ENCODE peak calls at places on chromosome 17, in nine cellular contexts. One of them, this sample, is unnamed. For H3K4me1, the result is how much of the 10 kb centered on the place peaks cover.

GRCh38 chr17:32335647-32336046 is 6.3 kb downstream of the C17orf75 start:
- DNase-seq in GM23248: peak
- DNase-seq in astrocyte: peak
- DNase-seq in A549: no peak
- DNase-seq in right cardiac atrium: no peak
- DNase-seq in adrenal gland: peak
- DNase-seq in left ventricle myocardium inferior: no peak
- DNase-seq in cardiac muscle cell: peak
- DNase-seq in CD4-positive, alpha-beta memory T cell: no peak
- DNase-seq in this sample: no peak

GRCh38 chr17:9484789-9485188 is 90.8 kb downstream of the STX8 start:
- DNase-seq in CD4-positive, alpha-beta memory T cell: no peak
- DNase-seq in right cardiac atrium: no peak
- DNase-seq in astrocyte: peak
- DNase-seq in GM23248: peak
- DNase-seq in cardiac muscle cell: peak
- DNase-seq in adrenal gland: no peak
- DNase-seq in A549: no peak
- DNase-seq in left ventricle myocardium inferior: no peak
- DNase-seq in this sample: no peak

GRCh38 chr17:10069301-10069700 is 129.1 kb downstream of the GAS7 start:
- DNase-seq in GM23248: peak
- DNase-seq in right cardiac atrium: peak
- DNase-seq in cardiac muscle cell: no peak
- DNase-seq in CD4-positive, alpha-beta memory T cell: no peak
- DNase-seq in adrenal gland: no peak
- DNase-seq in A549: no peak
- DNase-seq in astrocyte: no peak
- DNase-seq in left ventricle myocardium inferior: peak
- DNase-seq in this sample: no peak

GRCh38 chr17:8060274-8060673 is 21.4 kb downstream of the ALOX15B start:
- DNase-seq in GM23248: peak
- DNase-seq in cardiac muscle cell: peak
- DNase-seq in adrenal gland: peak
- DNase-seq in A549: peak
- DNase-seq in right cardiac atrium: peak
- DNase-seq in left ventricle myocardium inferior: no peak
- DNase-seq in CD4-positive, alpha-beta memory T cell: peak
- DNase-seq in astrocyte: peak
- DNase-seq in this sample: peak

GRCh38 chr17:7084058-7084457 is 4.0 kb upstream of the CLEC10A start:
- DNase-seq in right cardiac atrium: no peak
- DNase-seq in cardiac muscle cell: peak
- DNase-seq in astrocyte: peak
- DNase-seq in A549: no peak
- DNase-seq in CD4-positive, alpha-beta memory T cell: no peak
- DNase-seq in GM23248: no peak
- DNase-seq in adrenal gland: no peak
- DNase-seq in left ventricle myocardium inferior: no peak
- DNase-seq in this sample: no peak

GRCh38 chr17:37708616-37709212 is 36.1 kb downstream of the HNF1B start:
- DNase-seq in right cardiac atrium: no peak
- DNase-seq in astrocyte: peak
- DNase-seq in A549: peak
- DNase-seq in left ventricle myocardium inferior: no peak
- DNase-seq in cardiac muscle cell: no peak
- DNase-seq in GM23248: peak
- DNase-seq in CD4-positive, alpha-beta memory T cell: no peak
- DNase-seq in adrenal gland: no peak
- DNase-seq in this sample: no peak

GRCh38 chr17:41800601-41801373 is 11.0 kb downstream of the P3H4 start:
- DNase-seq in left ventricle myocardium inferior: no peak
- DNase-seq in adrenal gland: no peak
- DNase-seq in right cardiac atrium: no peak
- DNase-seq in GM23248: peak
- DNase-seq in astrocyte: peak
- DNase-seq in CD4-positive, alpha-beta memory T cell: no peak
- DNase-seq in cardiac muscle cell: peak
- DNase-seq in A549: peak
- DNase-seq in this sample: no peak

GRCh38 chr17:488993-489757 is 136.6 kb upstream of the RPH3AL start:
- DNase-seq in adrenal gland: no peak
- DNase-seq in right cardiac atrium: no peak
- DNase-seq in cardiac muscle cell: peak
- DNase-seq in A549: no peak
- DNase-seq in CD4-positive, alpha-beta memory T cell: peak
- DNase-seq in astrocyte: peak
- DNase-seq in left ventricle myocardium inferior: no peak
- DNase-seq in GM23248: peak
- DNase-seq in this sample: no peak

GRCh38 chr17:78361227-78361683 is 1.4 kb upstream of the SOCS3 start:
- DNase-seq in CD4-positive, alpha-beta memory T cell: no peak
- DNase-seq in cardiac muscle cell: no peak
- DNase-seq in A549: no peak
- DNase-seq in astrocyte: no peak
- DNase-seq in left ventricle myocardium inferior: no peak
- DNase-seq in adrenal gland: no peak
- DNase-seq in right cardiac atrium: peak
- DNase-seq in GM23248: no peak
- DNase-seq in this sample: no peak

GRCh38 chr17:78359216-78359935 is 501 bp downstream of the SOCS3 start:
- DNase-seq in left ventricle myocardium inferior: peak
- DNase-seq in adrenal gland: no peak
- DNase-seq in CD4-positive, alpha-beta memory T cell: no peak
- DNase-seq in astrocyte: no peak
- DNase-seq in cardiac muscle cell: peak
- DNase-seq in right cardiac atrium: peak
- DNase-seq in A549: peak
- DNase-seq in GM23248: peak
- DNase-seq in this sample: no peak

GRCh38 chr17:78359936-78360370 is at the start of gene SOCS3:
- DNase-seq in left ventricle myocardium inferior: peak
- DNase-seq in adrenal gland: peak
- DNase-seq in A549: peak
- DNase-seq in cardiac muscle cell: peak
- DNase-seq in right cardiac atrium: peak
- DNase-seq in GM23248: peak
- DNase-seq in astrocyte: peak
- DNase-seq in CD4-positive, alpha-beta memory T cell: peak
- DNase-seq in this sample: peak

GRCh38 chr17:78362232-78362631 is 2.4 kb upstream of the SOCS3 start:
- DNase-seq in cardiac muscle cell: no peak
- DNase-seq in left ventricle myocardium inferior: no peak
- DNase-seq in CD4-positive, alpha-beta memory T cell: no peak
- DNase-seq in A549: no peak
- DNase-seq in astrocyte: no peak
- DNase-seq in GM23248: no peak
- DNase-seq in adrenal gland: no peak
- DNase-seq in right cardiac atrium: no peak
- DNase-seq in this sample: no peak

DNA sequence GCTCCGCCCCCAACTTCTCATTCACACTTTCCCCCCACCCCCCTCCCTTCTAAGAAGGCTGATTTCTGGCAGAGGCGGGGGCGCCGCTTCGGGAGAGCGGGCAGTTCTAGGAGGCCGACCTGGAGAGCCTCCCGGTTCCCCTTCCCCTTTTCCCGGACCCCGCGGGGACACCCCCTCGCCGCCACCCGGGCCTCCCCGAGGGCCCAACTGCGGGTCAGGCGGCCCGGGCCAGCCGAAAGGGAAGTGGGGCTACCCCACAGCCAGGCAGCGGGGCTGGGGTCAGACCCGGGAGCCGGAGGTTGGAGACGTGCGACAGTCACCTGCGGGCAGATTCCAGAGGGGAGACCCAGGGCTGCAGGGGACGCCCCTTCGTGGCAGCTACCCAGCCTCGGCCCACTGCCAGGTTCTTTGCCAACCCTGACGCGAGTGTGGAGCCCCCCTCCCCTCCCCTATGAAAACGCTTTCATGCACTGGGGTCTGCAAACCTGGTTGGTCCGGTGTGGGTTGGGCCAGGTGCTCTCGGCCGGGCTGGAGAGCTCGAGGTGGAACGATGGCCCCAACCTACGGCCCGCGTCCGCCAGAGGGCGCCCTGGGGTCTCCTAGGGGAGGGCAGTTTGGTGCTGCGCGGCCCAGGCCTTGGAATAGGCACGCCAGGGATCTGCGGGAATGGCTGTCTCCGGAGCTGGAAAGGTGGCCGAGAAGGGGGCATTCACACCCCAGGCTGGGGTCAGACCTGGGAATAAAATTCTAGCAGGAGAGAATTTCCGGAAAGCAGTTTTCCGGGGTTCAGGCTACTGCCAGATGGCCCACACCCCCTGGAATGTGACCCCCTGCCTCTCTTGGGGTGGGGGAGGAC is 722 bp upstream of the SOCS3 start:
- DNase-seq in A549: peak
- DNase-seq in right cardiac atrium: peak
- DNase-seq in CD4-positive, alpha-beta memory T cell: peak
- DNase-seq in adrenal gland: peak
- DNase-seq in astrocyte: no peak
- DNase-seq in cardiac muscle cell: peak
- DNase-seq in left ventricle myocardium inferior: peak
- DNase-seq in GM23248: peak
- DNase-seq in this sample: peak
- H3K4me1 ChIP-seq in A549: under half
- H3K4me1 ChIP-seq in right cardiac atrium: under half
- H3K4me1 ChIP-seq in CD4-positive, alpha-beta memory T cell: under half
- H3K4me1 ChIP-seq in adrenal gland: under half
- H3K4me1 ChIP-seq in astrocyte: under half
- H3K4me1 ChIP-seq in cardiac muscle cell: half or more
- H3K4me1 ChIP-seq in left ventricle myocardium inferior: half or more
- H3K4me1 ChIP-seq in GM23248: under half
- H3K4me1 ChIP-seq in this sample: under half

GRCh38 chr17:56898874-56899273 is 15.0 kb downstream of the TRIM25 start:
- DNase-seq in left ventricle myocardium inferior: no peak
- DNase-seq in astrocyte: no peak
- DNase-seq in GM23248: no peak
- DNase-seq in cardiac muscle cell: no peak
- DNase-seq in A549: no peak
- DNase-seq in CD4-positive, alpha-beta memory T cell: no peak
- DNase-seq in adrenal gland: peak
- DNase-seq in right cardiac atrium: peak
- DNase-seq in this sample: no peak

GRCh38 chr17:56899403-56899802 is 14.4 kb downstream of the TRIM25 start:
- DNase-seq in right cardiac atrium: no peak
- DNase-seq in CD4-positive, alpha-beta memory T cell: no peak
- DNase-seq in astrocyte: no peak
- DNase-seq in adrenal gland: peak
- DNase-seq in GM23248: no peak
- DNase-seq in A549: no peak
- DNase-seq in cardiac muscle cell: no peak
- DNase-seq in left ventricle myocardium inferior: no peak
- DNase-seq in this sample: no peak

GRCh38 chr17:56897646-56898424 is 16.0 kb downstream of the TRIM25 start:
- DNase-seq in GM23248: no peak
- DNase-seq in A549: no peak
- DNase-seq in CD4-positive, alpha-beta memory T cell: no peak
- DNase-seq in left ventricle myocardium inferior: no peak
- DNase-seq in cardiac muscle cell: no peak
- DNase-seq in right cardiac atrium: no peak
- DNase-seq in adrenal gland: no peak
- DNase-seq in astrocyte: no peak
- DNase-seq in this sample: peak

GRCh38 chr17:56903560-56903959 is 10.3 kb downstream of the TRIM25 start:
- DNase-seq in A549: no peak
- DNase-seq in adrenal gland: peak
- DNase-seq in GM23248: no peak
- DNase-seq in right cardiac atrium: no peak
- DNase-seq in CD4-positive, alpha-beta memory T cell: no peak
- DNase-seq in left ventricle myocardium inferior: no peak
- DNase-seq in cardiac muscle cell: no peak
- DNase-seq in astrocyte: no peak
- DNase-seq in this sample: no peak

DNA sequence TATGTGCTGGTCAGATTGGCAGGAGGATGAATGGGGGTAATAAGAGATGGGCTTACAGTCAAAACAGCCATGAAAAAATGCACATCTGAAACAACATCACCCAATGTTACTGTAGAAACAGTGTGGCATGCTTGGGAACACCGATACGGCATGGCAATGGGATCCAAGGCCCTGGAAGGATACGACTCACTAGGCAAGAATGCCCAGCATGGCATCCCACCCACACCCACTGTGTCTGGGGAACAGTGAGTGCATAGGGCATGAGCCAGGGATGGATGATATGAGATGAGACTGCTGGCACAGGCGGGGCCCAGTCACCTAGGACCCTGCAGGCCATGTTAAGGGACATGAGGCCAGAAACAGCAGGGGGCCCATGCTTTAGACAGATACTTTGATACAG is 11.5 kb downstream of the TRIM25 start:
- DNase-seq in astrocyte: peak
- DNase-seq in cardiac muscle cell: peak
- DNase-seq in A549: peak
- DNase-seq in left ventricle myocardium inferior: no peak
- DNase-seq in GM23248: peak
- DNase-seq in CD4-positive, alpha-beta memory T cell: no peak
- DNase-seq in right cardiac atrium: no peak
- DNase-seq in adrenal gland: peak
- DNase-seq in this sample: no peak
- H3K27ac ChIP-seq in astrocyte: no peak
- H3K27ac ChIP-seq in cardiac muscle cell: no peak
- H3K27ac ChIP-seq in A549: peak
- H3K27ac ChIP-seq in left ventricle myocardium inferior: no peak
- H3K27ac ChIP-seq in GM23248: peak
- H3K27ac ChIP-seq in CD4-positive, alpha-beta memory T cell: no peak
- H3K27ac ChIP-seq in right cardiac atrium: no peak
- H3K27ac ChIP-seq in adrenal gland: no peak
- H3K27ac ChIP-seq in this sample: no peak

GRCh38 chr17:50211249-50212120 is 10.1 kb upstream of the COL1A1 start:
- DNase-seq in astrocyte: peak
- DNase-seq in left ventricle myocardium inferior: no peak
- DNase-seq in GM23248: peak
- DNase-seq in adrenal gland: no peak
- DNase-seq in right cardiac atrium: no peak
- DNase-seq in A549: no peak
- DNase-seq in cardiac muscle cell: peak
- DNase-seq in CD4-positive, alpha-beta memory T cell: no peak
- DNase-seq in this sample: no peak
- H3K4me1 ChIP-seq in astrocyte: half or more
- H3K4me1 ChIP-seq in left ventricle myocardium inferior: half or more
- H3K4me1 ChIP-seq in GM23248: half or more
- H3K4me1 ChIP-seq in adrenal gland: under half
- H3K4me1 ChIP-seq in right cardiac atrium: under half
- H3K4me1 ChIP-seq in A549: under half
- H3K4me1 ChIP-seq in cardiac muscle cell: half or more
- H3K4me1 ChIP-seq in CD4-positive, alpha-beta memory T cell: under half
- H3K4me1 ChIP-seq in this sample: under half

GRCh38 chr17:64084940-64085649 is 44.8 kb downstream of the ERN1 start:
- DNase-seq in GM23248: no peak
- DNase-seq in A549: no peak
- DNase-seq in right cardiac atrium: no peak
- DNase-seq in adrenal gland: no peak
- DNase-seq in CD4-positive, alpha-beta memory T cell: no peak
- DNase-seq in left ventricle myocardium inferior: no peak
- DNase-seq in astrocyte: no peak
- DNase-seq in cardiac muscle cell: no peak
- DNase-seq in this sample: no peak
- H3K27ac ChIP-seq in GM23248: no peak
- H3K27ac ChIP-seq in A549: peak
- H3K27ac ChIP-seq in right cardiac atrium: no peak
- H3K27ac ChIP-seq in adrenal gland: no peak
- H3K27ac ChIP-seq in CD4-positive, alpha-beta memory T cell: no peak
- H3K27ac ChIP-seq in left ventricle myocardium inferior: no peak
- H3K27ac ChIP-seq in astrocyte: no peak
- H3K27ac ChIP-seq in cardiac muscle cell: no peak
- H3K27ac ChIP-seq in this sample: no peak